ENCODE peak calls at places on chromosomes 4 and X, in five cellular contexts. L, K, N, W and Z are unnamed samples. For H3K27me3 and H3K36me3, the result is how much of the 10 kb centered on the place peaks cover.

GRCh38 chr4:141609243-141609642 is 27.1 kb upstream of the IL15 start:
- DNase-seq in L (no peak), K (no peak), N (no peak), W (no peak), Z (no peak)

GRCh38 chr4:154349829-154350228 is 141.8 kb downstream of the DCHS2 start:
- DNase-seq in L (peak), K (peak), N (no peak), W (no peak), Z (no peak)

GRCh38 chr4:153204247-153205027 is at the start of gene TRIM2:
- DNase-seq in L (peak), K (peak), N (no peak), W (no peak), Z (peak)

GRCh38 chr4:87465739-87466366 is 43.5 kb downstream of the NUDT9 start:
- DNase-seq in L (peak), K (peak), N (peak), W (no peak), Z (no peak)

GRCh38 chr4:108433832-108434231 is 186.5 kb upstream of the RPL34 start:
- DNase-seq in L (no peak), K (no peak), N (no peak), W (no peak), Z (no peak)

GRCh38 chr4:175443547-175443946 is 368.5 kb downstream of the GPM6A start:
- DNase-seq in L (no peak), K (no peak), N (no peak), W (no peak), Z (no peak)

GRCh38 chr4:157115613-157116340 is 39.8 kb downstream of the GLRB start:
- DNase-seq in L (no peak), K (no peak), N (no peak), W (no peak), Z (no peak)

GRCh38 chrX:68571292-68572256 is 72.7 kb downstream of the YIPF6 start:
- DNase-seq in L (no peak), K (no peak), N (no peak), W (no peak), Z (no peak)

GRCh38 chrX:119990995-119991787 is 47.6 kb upstream of the NKAP start:
- DNase-seq in L (no peak), K (peak), N (no peak), W (no peak), Z (no peak)

GRCh38 chrX:119073200-119073905 is 560 bp downstream of the CT47C1 start:
- DNase-seq in L (no peak), K (no peak), N (no peak), W (no peak), Z (no peak)

GRCh38 chr4:142778430-142778829 is 67.7 kb downstream of the INPP4B start:
- DNase-seq in L (no peak), K (no peak), N (no peak), W (no peak), Z (no peak)

GRCh38 chr4:3807861-3808521 is 41.8 kb downstream of the ADRA2C start:
- DNase-seq in L (no peak), K (peak), N (no peak), W (no peak), Z (no peak)

GRCh38 chrX:151984891-151985290 is 10.4 kb upstream of the GABRE start:
- DNase-seq in L (no peak), K (no peak), N (no peak), W (no peak), Z (no peak)

GRCh38 chrX:39633293-39633692 is 464.5 kb downstream of the BCOR start:
- DNase-seq in L (no peak), K (no peak), N (no peak), W (no peak), Z (no peak)

GRCh38 chr4:151865327-151865726 is 104.5 kb upstream of the GATB start:
- DNase-seq in L (no peak), K (no peak), N (no peak), W (no peak), Z (no peak)

GRCh38 chr4:127685292-127685691 is 44.9 kb upstream of the SLC25A31 start:
- DNase-seq in L (no peak), K (no peak), N (no peak), W (no peak), Z (no peak)

GRCh38 chr4:155582971-155583437 is 83.6 kb upstream of the GUCY1A1 start:
- DNase-seq in L (no peak), K (no peak), N (no peak), W (no peak), Z (no peak)

GRCh38 chrX:111507931-111508330 is 3.5 kb upstream of the SERTM2 start:
- DNase-seq in L (no peak), K (no peak), N (no peak), W (no peak), Z (no peak)

GRCh38 chr4:9867746-9868425 is 86.5 kb downstream of the DRD5 start:
- DNase-seq in L (no peak), K (no peak), N (no peak), W (no peak), Z (no peak)

GRCh38 chr4:10622728-10623127 is 61.8 kb downstream of the CLNK start:
- DNase-seq in L (no peak), K (peak), N (peak), W (no peak), Z (no peak)

GRCh38 chrX:2708016-2708415 is 16.9 kb downstream of the CD99 start:
- DNase-seq in L (no peak), K (no peak), N (no peak), W (no peak), Z (no peak)

GRCh38 chrX:53440631-53441517 is 6.7 kb upstream of the HSD17B10 start:
- DNase-seq in L (no peak), K (peak), N (no peak), W (peak), Z (peak)

GRCh38 chrX:21683910-21684309 is 25.8 kb upstream of the KLHL34 start:
- DNase-seq in L (no peak), K (no peak), N (no peak), W (no peak), Z (no peak)

GRCh38 chrX:31166416-31166815 is 94.6 kb upstream of the FTHL17 start:
- DNase-seq in L (no peak), K (no peak), N (no peak), W (no peak), Z (no peak)

GRCh38 chrX:103101280-103102042 is 8.5 kb upstream of the NXF3 start:
- DNase-seq in L (peak), K (no peak), N (no peak), W (no peak), Z (no peak)

GRCh38 chrX:136850441-136851175 is 29.9 kb downstream of the RBMX start:
- DNase-seq in L (no peak), K (no peak), N (no peak), W (no peak), Z (no peak)

GRCh38 chr4:114694770-114695169 is 96.2 kb downstream of the UGT8 start:
- DNase-seq in L (peak), K (no peak), N (no peak), W (no peak), Z (peak)

GRCh38 chrX:137166591-137166990 is 132.8 kb upstream of the GPR101 start:
- DNase-seq in L (peak), K (peak), N (no peak), W (no peak), Z (peak)

DNA sequence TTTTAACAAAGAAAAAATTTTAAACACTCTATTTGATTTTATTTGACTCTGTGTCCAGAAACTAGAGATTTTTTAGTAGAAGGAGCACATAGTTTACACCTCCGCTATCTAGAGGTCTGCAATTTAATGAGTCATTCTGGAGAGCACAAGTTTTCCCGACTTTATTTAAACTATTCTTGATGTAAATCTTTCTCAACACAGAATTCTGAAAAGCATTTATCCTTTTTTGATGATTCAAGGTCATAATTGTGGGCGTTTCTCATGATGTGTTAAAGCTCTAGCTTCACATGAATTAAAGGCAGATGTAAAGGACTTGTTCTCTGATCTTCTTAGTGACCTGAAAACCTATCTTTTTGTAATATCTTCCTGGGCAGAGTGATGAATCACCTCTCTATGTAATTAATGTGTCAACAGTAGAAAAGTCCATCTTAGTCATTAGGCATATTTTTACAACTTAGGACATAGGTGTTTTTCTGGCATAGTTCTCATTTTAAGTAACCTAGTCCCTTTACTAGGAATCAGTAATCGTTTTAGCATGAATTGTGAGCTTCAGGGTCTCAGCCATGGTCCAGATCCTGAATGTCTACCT is 128.8 kb downstream of the COMMD8 start:
- DNase-seq in L (no peak), K (no peak), N (no peak), W (no peak), Z (no peak)
- H3K27me3 ChIP-seq in L (under half), K (under half), N (under half), W (under half), Z (under half)

GRCh38 chr4:1291091-1291490 is 1.4 kb downstream of the MAEA start:
- DNase-seq in L (no peak), K (peak), N (no peak), W (no peak), Z (no peak)

GRCh38 chr4:1290165-1290977 is 680 bp downstream of the MAEA start:
- DNase-seq in L (peak), K (peak), N (no peak), W (no peak), Z (no peak)

GRCh38 chr4:1289232-1290164 is at the start of gene MAEA:
- DNase-seq in L (peak), K (peak), N (peak), W (peak), Z (peak)

GRCh38 chr4:1285790-1286553 is 3.7 kb upstream of the MAEA start:
- DNase-seq in L (no peak), K (peak), N (no peak), W (peak), Z (no peak)

GRCh38 chr4:1288786-1289185 is 905 bp upstream of the MAEA start:
- DNase-seq in L (no peak), K (peak), N (no peak), W (no peak), Z (no peak)
- H3K4me3 ChIP-seq in L (peak), K (peak), N (peak), W (no peak), Z (peak)

GRCh38 chrX:153791104-153791852 is 2.9 kb downstream of the IDH3G start:
- DNase-seq in L (no peak), K (no peak), N (no peak), W (no peak), Z (no peak)
- H3K36me3 ChIP-seq in L (under half), K (under half), N (under half), W (under half), Z (under half)

GRCh38 chrX:84721416-84721815 is 219.2 kb upstream of the HDX start:
- DNase-seq in L (no peak), K (no peak), N (no peak), W (no peak), Z (no peak)

GRCh38 chrX:84729408-84729807 is 227.2 kb upstream of the HDX start:
- DNase-seq in L (no peak), K (no peak), N (no peak), W (no peak), Z (no peak)

GRCh38 chrX:84729809-84730208 is 227.6 kb upstream of the HDX start:
- DNase-seq in L (peak), K (peak), N (no peak), W (no peak), Z (peak)

GRCh38 chrX:84724576-84724975 is 222.3 kb upstream of the HDX start:
- DNase-seq in L (no peak), K (no peak), N (no peak), W (no peak), Z (no peak)
- H3K27me3 ChIP-seq in L (under half), K (under half), N (under half), W (under half), Z (under half)

DNA sequence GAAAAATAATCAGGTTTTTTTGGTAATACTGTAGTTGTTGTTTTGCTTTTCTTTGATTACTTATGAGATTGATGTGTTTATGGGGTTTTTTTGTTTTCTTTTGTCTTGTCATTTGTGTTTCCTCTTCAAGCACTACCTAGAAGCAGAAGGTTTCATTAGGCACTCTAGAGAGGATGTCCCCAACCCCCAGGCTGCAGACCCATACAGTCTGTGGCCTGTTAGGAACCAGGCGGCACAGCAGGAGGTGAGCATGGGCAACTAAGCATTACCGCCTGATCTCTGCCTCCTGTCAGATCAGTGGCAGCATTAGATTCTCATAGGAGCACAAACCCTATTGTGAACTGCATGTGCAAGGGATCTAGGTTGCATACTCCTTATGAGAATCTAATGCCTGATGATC is 22.9 kb upstream of the NOCT start:
- DNase-seq in L (no peak), K (no peak), N (no peak), W (no peak), Z (no peak)
- H3K4me3 ChIP-seq in L (no peak), K (no peak), N (no peak), W (no peak), Z (no peak)

DNA sequence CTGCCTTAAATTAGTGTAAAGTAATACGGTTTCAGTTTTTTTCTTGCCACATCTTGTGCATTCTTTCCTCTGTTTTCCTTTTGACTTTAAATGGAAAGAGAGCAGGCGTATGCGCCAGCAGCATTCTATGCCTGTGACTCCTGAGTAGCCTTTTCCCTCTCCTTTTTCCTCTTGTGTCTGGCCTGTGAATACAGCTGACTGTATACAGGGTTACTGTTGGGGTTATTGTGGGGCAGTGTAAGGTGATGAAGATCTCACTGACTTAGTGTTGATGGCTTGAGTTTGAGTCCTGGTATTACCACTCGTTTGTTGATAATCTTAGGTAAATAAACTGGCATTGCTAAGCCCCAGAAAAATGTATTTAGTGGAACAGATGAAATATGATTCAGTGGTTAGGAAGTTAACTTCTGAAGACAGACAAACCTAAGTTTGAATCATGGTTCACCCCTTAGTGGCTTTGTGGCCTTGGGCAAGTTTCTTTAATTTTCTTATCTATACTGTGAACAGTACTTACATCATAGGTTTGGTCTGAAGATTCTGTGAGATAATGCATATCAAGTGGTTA is 105.1 kb downstream of the FNIP2 start:
- DNase-seq in L (no peak), K (no peak), N (no peak), W (no peak), Z (no peak)
- H3K36me3 ChIP-seq in L (under half), K (under half), N (under half), W (under half), Z (under half)

DNA sequence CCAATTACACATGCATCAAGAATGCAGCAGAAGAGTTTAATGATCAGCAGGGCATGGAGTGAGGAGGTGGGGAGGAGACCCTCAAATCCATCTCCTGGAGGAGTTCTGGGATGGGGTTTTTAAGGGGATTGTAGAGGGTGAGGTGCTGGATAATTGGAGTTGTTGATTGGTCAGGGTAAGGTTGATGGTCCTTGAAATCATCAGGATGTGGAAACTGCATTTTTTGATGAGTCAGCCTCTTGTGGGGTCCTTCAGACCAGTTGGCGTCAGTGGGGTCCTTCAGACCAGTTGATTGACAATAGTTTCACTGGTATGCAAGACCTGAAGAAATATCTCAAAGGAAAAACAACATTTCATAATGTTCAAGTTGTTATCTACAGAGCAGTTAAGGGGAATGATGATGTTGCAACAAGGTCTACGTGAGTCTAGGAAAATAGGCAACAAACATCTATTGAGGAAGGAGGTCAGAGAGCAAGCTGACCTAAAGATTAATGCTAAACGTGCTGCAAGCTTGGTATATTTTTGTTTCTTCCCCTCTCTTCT is 88.3 kb downstream of the NRK start:
- DNase-seq in L (no peak), K (no peak), N (no peak), W (no peak), Z (no peak)
- H3K27me3 ChIP-seq in L (under half), K (under half), N (under half), W (under half), Z (under half)